ENCODE peak calls at places on chromosomes 7 and 10, in eight cellular contexts. B is HepG2, C is ascending aorta, F is pancreas, X is right lobe of liver, Z is heart right ventricle, V is fibroblast of lung, W is ovary. Q is an unnamed sample.
A peak's percentile ranks its signal among the peaks of the same experiment; 100 is the strongest.

GRCh38 chr7:112390167-112390566 is 60.1 kb upstream of the IFRD1 start:
- DNase-seq in C (no peak), Z (no peak), V (no peak), B (no peak), F (no peak), W (no peak), X (no peak), Q (no peak)

GRCh38 chr7:47480576-47481538 is 101.1 kb downstream of the TNS3 start:
- DNase-seq in C (no peak), Z (no peak), W (no peak), F (no peak), B (no peak), X (no peak), V (no peak), Q (peak; percentile 22)

GRCh38 chr10:105770813-105771212 is 1129.7 kb downstream of the SORCS3 start:
- DNase-seq in X (no peak), Z (no peak), F (no peak), V (no peak), W (no peak), C (no peak), B (no peak), Q (no peak)

GRCh38 chr10:19570143-19570542 is 246.1 kb upstream of the PLXDC2 start:
- DNase-seq in Z (no peak), F (no peak), X (no peak), B (no peak), W (no peak), V (peak; percentile 79), C (no peak), Q (no peak)

GRCh38 chr7:75650671-75651070 is 88.1 kb downstream of the HIP1 start:
- DNase-seq in C (peak; percentile 78), V (no peak), Z (peak; percentile 61), X (peak; percentile 65), W (peak; percentile 42), B (no peak), F (peak; percentile 28), Q (peak; percentile 76)

GRCh38 chr7:95396136-95397032 is at the start of gene PON3:
- DNase-seq in Z (peak; percentile 11), V (no peak), X (peak; percentile 77), F (peak; percentile 62), B (peak; percentile 68), W (peak; percentile 40), C (no peak), Q (peak; percentile 18)

GRCh38 chr7:44440577-44441078 is 49.8 kb downstream of the NUDCD3 start:
- DNase-seq in F (no peak), W (no peak), Z (no peak), B (no peak), X (no peak), V (no peak), C (no peak), Q (no peak)

GRCh38 chr10:10320981-10321380 is 696.7 kb upstream of the CELF2 start:
- DNase-seq in F (no peak), X (no peak), V (peak; percentile 76), B (no peak), W (no peak), Z (no peak), C (no peak), Q (no peak)

GRCh38 chr10:126247454-126247975 is 140.8 kb downstream of the ADAM12 start:
- DNase-seq in X (no peak), V (peak; percentile 99), Z (peak; percentile 60), B (no peak), W (peak; percentile 83), C (peak; percentile 97), F (no peak), Q (no peak)

GRCh38 chr10:16195178-16195769 is 241.5 kb upstream of the PTER start:
- DNase-seq in F (no peak), W (no peak), B (no peak), V (no peak), X (no peak), C (no peak), Z (no peak), Q (no peak)

GRCh38 chr10:58919927-58920654 is 256.4 kb upstream of the PHYHIPL start:
- DNase-seq in W (no peak), Z (no peak), X (no peak), F (no peak), V (peak; percentile 59), B (peak; percentile 12), C (no peak), Q (no peak)

GRCh38 chr7:121071662-121072061 is 83.2 kb downstream of the CPED1 start:
- DNase-seq in X (no peak), V (no peak), F (no peak), Z (no peak), C (no peak), W (no peak), B (no peak), Q (no peak)

GRCh38 chr7:96855139-96855538 is 145.5 kb upstream of the SEM1 start:
- DNase-seq in X (no peak), Z (no peak), B (no peak), C (no peak), V (no peak), F (no peak), W (no peak), Q (no peak)

GRCh38 chr7:47725031-47725780 is 143.3 kb upstream of the TNS3 start:
- DNase-seq in W (no peak), F (no peak), X (no peak), Z (no peak), V (no peak), C (no peak), B (peak; percentile 47), Q (no peak)

GRCh38 chr7:130921391-130922180 is 187.6 kb upstream of the KLF14 start:
- DNase-seq in F (peak; percentile 40), V (peak; percentile 89), X (no peak), Z (peak; percentile 71), B (no peak), W (peak; percentile 58), C (peak; percentile 92), Q (peak; percentile 55)
- H3K4me1 ChIP-seq in F (peaks cover 8% of the 10 kb centered on the region), V (peaks cover 62% of the 10 kb centered on the region), X (peaks cover 72% of the 10 kb centered on the region), Z (peaks cover 77% of the 10 kb centered on the region), B (peaks cover 95% of the 10 kb centered on the region), W (peaks cover 15% of the 10 kb centered on the region), C (peaks cover 50% of the 10 kb centered on the region), Q (peaks cover 92% of the 10 kb centered on the region)

GRCh38 chr10:1109795-1110673 is 53.8 kb downstream of the WDR37 start:
- DNase-seq in W (peak; percentile 44), X (peak; percentile 52), Z (no peak), V (peak; percentile 74), B (peak; percentile 73), C (no peak), F (no peak), Q (no peak)
- TF ChIP-seq CTCF in W (no peak), X (peak; percentile 30), Z (peak; percentile 38), V (peak; percentile 37), B (peak; percentile 86), C (peak; percentile 11), F (peak; percentile 33), Q (peak; percentile 58)

GRCh38 chr10:132537713-132538020 is at the start of gene INPP5A:
- DNase-seq in W (no peak), X (no peak), V (no peak), B (no peak), F (no peak), Z (no peak), C (no peak), Q (no peak)
- H3K4me1 ChIP-seq in W (peaks cover 22% of the 10 kb centered on the region), X (peaks cover 31% of the 10 kb centered on the region), V (peaks cover 31% of the 10 kb centered on the region), B (peaks cover 53% of the 10 kb centered on the region), F (peaks cover 17% of the 10 kb centered on the region), Z (peaks cover 55% of the 10 kb centered on the region), C (peaks cover 45% of the 10 kb centered on the region), Q (peaks cover 58% of the 10 kb centered on the region)

DNA sequence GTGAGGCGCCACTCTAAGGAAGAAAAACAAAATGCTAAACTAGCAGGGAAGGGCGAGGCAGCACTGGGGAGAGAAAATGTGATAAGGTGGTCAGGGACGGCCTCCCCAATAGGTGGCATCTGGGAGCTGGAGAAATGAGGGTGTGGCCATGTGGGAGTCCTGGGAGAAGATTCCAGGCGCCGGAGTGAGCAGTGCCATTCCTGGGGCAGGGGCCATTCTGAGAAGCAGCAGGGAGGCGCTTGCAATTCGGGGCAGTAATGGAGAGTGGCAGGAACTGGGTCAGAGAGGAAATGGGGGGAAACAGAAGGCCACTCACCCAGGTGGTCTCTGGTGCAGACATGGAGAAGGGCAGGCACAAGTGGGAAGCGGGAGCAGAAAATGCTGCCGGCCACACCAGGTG is 61.8 kb upstream of the LRRC18 start:
- DNase-seq in W (peak; percentile 57), X (no peak), F (no peak), Z (peak; percentile 28), C (no peak), B (peak; percentile 6), V (no peak), Q (no peak)
- TF ChIP-seq CTCF in W (no peak), X (no peak), F (no peak), Z (no peak), C (no peak), B (peak; percentile 38), V (no peak), Q (no peak)

GRCh38 chr7:156017916-156018700 is 205.8 kb upstream of the SHH start:
- DNase-seq in C (no peak), B (no peak), Z (no peak), X (no peak), V (no peak), W (no peak), F (no peak), Q (no peak)
- H3K4me1 ChIP-seq in C (no peaks in the 10 kb centered on the region), B (no peaks in the 10 kb centered on the region), Z (no peaks in the 10 kb centered on the region), X (no peaks in the 10 kb centered on the region), V (no peaks in the 10 kb centered on the region), W (no peaks in the 10 kb centered on the region), F (no peaks in the 10 kb centered on the region), Q (no peaks in the 10 kb centered on the region)

DNA sequence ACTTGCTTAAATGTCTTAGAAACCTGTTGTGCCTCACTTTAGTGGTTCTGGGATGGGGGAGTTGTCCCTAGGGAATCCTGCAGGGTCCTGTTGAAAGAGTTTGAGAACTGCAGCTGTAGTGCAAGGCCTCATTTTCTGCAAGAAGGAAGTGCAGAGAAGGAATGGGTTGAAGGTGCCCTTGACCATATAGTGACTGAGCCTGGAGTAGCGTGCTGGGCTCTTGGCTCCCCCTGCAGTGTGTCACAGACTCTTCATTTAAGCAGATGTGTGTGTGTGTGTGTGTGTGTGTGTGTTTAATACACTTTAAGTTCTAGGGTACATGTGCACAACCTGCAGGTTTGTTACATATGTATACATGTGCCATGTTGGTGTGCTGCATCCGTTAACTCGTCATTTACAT is 92.2 kb downstream of the GRK5 start:
- DNase-seq in X (no peak), B (no peak), Z (no peak), C (no peak), F (no peak), W (no peak), V (peak; percentile 62), Q (no peak)
- TF ChIP-seq CTCF in X (no peak), B (peak; percentile 50), Z (no peak), C (no peak), F (no peak), W (no peak), V (no peak), Q (no peak)

GRCh38 chr10:124709862-124710261 is 34.3 kb downstream of the FAM53B start:
- DNase-seq in W (no peak), V (no peak), B (no peak), Z (no peak), X (no peak), C (peak; percentile 76), F (no peak), Q (peak; percentile 73)
- H3K4me1 ChIP-seq in W (peaks cover 47% of the 10 kb centered on the region), V (no peaks in the 10 kb centered on the region), B (peaks cover 67% of the 10 kb centered on the region), Z (peaks cover 74% of the 10 kb centered on the region), X (peaks cover 32% of the 10 kb centered on the region), C (peaks cover 15% of the 10 kb centered on the region), F (no peaks in the 10 kb centered on the region), Q (peaks cover 62% of the 10 kb centered on the region)

GRCh38 chr7:106891545-106892410 is 26.7 kb downstream of the PIK3CG start:
- DNase-seq in B (no peak), V (no peak), F (no peak), X (no peak), C (no peak), W (no peak), Z (no peak), Q (no peak)
- TF ChIP-seq CTCF in B (no peak), V (no peak), F (no peak), X (no peak), C (no peak), W (no peak), Z (no peak), Q (no peak)

Q was measured in heart left ventricle.